ENCODE peak calls at places on chromosomes 6 and 20, in seven cellular contexts. Y is amniotic stem cell; E is activated naive CD8-positive, alpha-beta T cell treated with anti-CD3 and anti-CD28 coated beads, Interleukin-2, amount 50 U/mL, for 24 hours; S is SHP77; M is HFFc6; D is stimulated activated CD4-positive, alpha-beta T cell treated with anti-CD3 and anti-CD28 coated beads, Interleukin-15, amount 100 ng/mL, for 1 hour; A is GM23338. X is an unnamed sample.

GRCh38 chr6:137975058-137975940 is 108.2 kb downstream of the TNFAIP3 start:
- DNase-seq in Y (peak; percentile 15), E (no peak), S (no peak), M (no peak), D (no peak), A (peak; percentile 27), X (peak; percentile 59)

GRCh38 chr6:154039231-154039842 is at the start of gene OPRM1:
- DNase-seq in Y (no peak), E (peak; percentile 43), S (no peak), M (no peak), D (no peak), A (peak; percentile 93), X (no peak)

GRCh38 chr6:14440891-14441358 is 323.4 kb downstream of the CD83 start:
- DNase-seq in Y (no peak), E (no peak), S (no peak), M (no peak), D (no peak), A (no peak), X (no peak)

GRCh38 chr20:17659801-17660200 is 22.2 kb downstream of the RRBP1 start:
- DNase-seq in Y (no peak), E (no peak), S (no peak), M (no peak), D (no peak), A (peak; percentile 28), X (no peak)

GRCh38 chr6:12249516-12250394 is 40.4 kb upstream of the EDN1 start:
- DNase-seq in Y (no peak), E (no peak), S (no peak), M (no peak), D (no peak), A (no peak), X (peak; percentile 94)

GRCh38 chr20:64165866-64166600 is 1.8 kb downstream of the MYT1 start:
- DNase-seq in Y (no peak), E (no peak), S (no peak), M (no peak), D (no peak), A (no peak), X (no peak)

GRCh38 chr6:6891074-6891754 is 216.5 kb upstream of the RREB1 start:
- DNase-seq in Y (no peak), E (no peak), S (no peak), M (no peak), D (no peak), A (peak; percentile 43), X (peak; percentile 96)

GRCh38 chr6:80438728-80439127 is 332.3 kb downstream of the BCKDHB start:
- DNase-seq in Y (peak; percentile 74), E (no peak), S (no peak), M (peak; percentile 90), D (no peak), A (peak; percentile 36), X (peak; percentile 42)

GRCh38 chr6:24720131-24720603 is 1.2 kb upstream of the C6orf62 start:
- DNase-seq in Y (peak; percentile 14), E (peak; percentile 80), S (peak; percentile 27), M (peak; percentile 24), D (peak; percentile 68), A (peak; percentile 46), X (peak; percentile 57)

GRCh38 chr20:48384147-48384818 is 443.5 kb downstream of the PREX1 start:
- DNase-seq in Y (no peak), E (peak; percentile 14), S (no peak), M (no peak), D (no peak), A (peak; percentile 78), X (no peak)

GRCh38 chr20:56360899-56361199 is 2.1 kb downstream of the FAM210B start:
- DNase-seq in Y (no peak), E (no peak), S (no peak), M (no peak), D (no peak), A (no peak), X (no peak)

GRCh38 chr6:107956586-107957164 is 1.3 kb downstream of the SEC63 start:
- DNase-seq in Y (no peak), E (no peak), S (no peak), M (no peak), D (no peak), A (no peak), X (peak; percentile 35)

GRCh38 chr6:41967312-41968287 is 26.0 kb upstream of the CCND3 start:
- DNase-seq in Y (no peak), E (no peak), S (no peak), M (peak; percentile 47), D (no peak), A (peak; percentile 38), X (peak; percentile 42)

GRCh38 chr6:12403201-12403826 is 113.2 kb downstream of the EDN1 start:
- DNase-seq in Y (no peak), E (no peak), S (no peak), M (peak; percentile 70), D (no peak), A (no peak), X (peak; percentile 13)